ENCODE peak calls at places on chromosomes 12 and 14, in six cellular contexts. Q is endothelial cell; T is cardiac muscle cell; L is A673; H is epithelial cell of esophagus; C is CD8-positive, alpha-beta T cell. X is an unnamed sample.
A peak's percentile ranks its signal among the peaks of the same experiment; 100 is the strongest.

GRCh38 chr14:84963518-84963917 is 566.4 kb upstream of the FLRT2 start:
- DNase-seq in L (no peak), T (no peak), Q (no peak), H (no peak), C (no peak), X (no peak)

GRCh38 chr12:14367097-14367661 is 1.7 kb downstream of the ATF7IP start:
- DNase-seq in C (no peak), H (peak; percentile 33), L (peak; percentile 26), Q (no peak), T (peak; percentile 10), X (peak; percentile 36)

GRCh38 chr12:82964446-82964845 is 277.7 kb downstream of the TMTC2 start:
- DNase-seq in Q (no peak), T (peak; percentile 19), L (no peak), H (peak; percentile 11), C (no peak), X (no peak)

GRCh38 chr12:2794261-2794735 is 472 bp upstream of the FKBP4 start:
- DNase-seq in C (peak; percentile 23), H (no peak), L (peak; percentile 32), Q (no peak), T (no peak), X (peak; percentile 14)

GRCh38 chr12:107661830-107662229 is 23.8 kb upstream of the PWP1 start:
- DNase-seq in C (no peak), Q (no peak), H (no peak), T (no peak), L (no peak), X (no peak)

GRCh38 chr14:21669284-21669683 is 4.3 kb downstream of the OR4E1 start:
- DNase-seq in L (no peak), H (no peak), C (no peak), Q (no peak), T (no peak), X (no peak)

GRCh38 chr12:41944241-41944640 is 200.4 kb downstream of the GXYLT1 start:
- DNase-seq in T (no peak), L (no peak), C (no peak), Q (no peak), H (no peak), X (peak; percentile 0)

GRCh38 chr12:5081016-5081415 is 37.3 kb downstream of the KCNA5 start:
- DNase-seq in C (no peak), H (no peak), T (no peak), L (no peak), Q (no peak), X (no peak)

GRCh38 chr12:92338671-92339070 is 193.0 kb upstream of the BTG1 start:
- DNase-seq in H (no peak), Q (no peak), T (no peak), C (no peak), L (no peak), X (no peak)

GRCh38 chr14:75911883-75912282 is 69.9 kb downstream of the TGFB3 start:
- DNase-seq in H (no peak), Q (peak; percentile 44), C (no peak), L (no peak), T (peak; percentile 79), X (no peak)

GRCh38 chr14:77222546-77223225 is 41.1 kb downstream of the TMEM63C start:
- DNase-seq in C (no peak), L (no peak), H (no peak), Q (no peak), T (no peak), X (no peak)

GRCh38 chr12:88388566-88389269 is 191.6 kb downstream of the KITLG start:
- DNase-seq in H (no peak), Q (no peak), T (no peak), C (no peak), L (no peak), X (peak; percentile 24)

GRCh38 chr12:132521200-132521580 is 31.2 kb downstream of the FBRSL1 start:
- DNase-seq in C (no peak), Q (no peak), L (no peak), H (no peak), T (no peak), X (no peak)

GRCh38 chr12:132524405-132524804 is 34.5 kb downstream of the FBRSL1 start:
- DNase-seq in C (no peak), L (no peak), Q (no peak), T (no peak), H (peak; percentile 98), X (no peak)

GRCh38 chr12:132523576-132524331 is 33.8 kb downstream of the FBRSL1 start:
- DNase-seq in L (peak; percentile 60), Q (peak; percentile 80), H (peak; percentile 48), C (peak; percentile 81), T (peak; percentile 72), X (peak; percentile 12)

GRCh38 chr12:132521726-132522292 is 31.9 kb downstream of the FBRSL1 start:
- DNase-seq in H (no peak), Q (no peak), T (no peak), C (no peak), L (no peak), X (no peak)

GRCh38 chr12:132522586-132523380 is 32.8 kb downstream of the FBRSL1 start:
- DNase-seq in Q (no peak), H (no peak), L (no peak), T (no peak), C (no peak), X (no peak)
- TF ChIP-seq CTCF in Q (no peak), H (no peak), L (no peak), T (no peak), C (no peak), X (no peak)

GRCh38 chr12:104285740-104286537 is 17.6 kb upstream of the EID3 start:
- DNase-seq in T (no peak), Q (no peak), L (no peak), H (peak; percentile 93), C (no peak), X (peak; percentile 51)

GRCh38 chr12:104290320-104290719 is 13.2 kb upstream of the EID3 start:
- DNase-seq in Q (no peak), T (no peak), C (no peak), L (no peak), H (no peak), X (no peak)

GRCh38 chr12:104290855-104291254 is 12.7 kb upstream of the EID3 start:
- DNase-seq in Q (no peak), H (no peak), T (no peak), L (no peak), C (no peak), X (no peak)

GRCh38 chr12:104286538-104287482 is 16.7 kb upstream of the EID3 start:
- DNase-seq in C (peak; percentile 85), L (peak; percentile 97), H (peak; percentile 98), T (peak; percentile 97), Q (peak; percentile 79), X (peak; percentile 99)

DNA sequence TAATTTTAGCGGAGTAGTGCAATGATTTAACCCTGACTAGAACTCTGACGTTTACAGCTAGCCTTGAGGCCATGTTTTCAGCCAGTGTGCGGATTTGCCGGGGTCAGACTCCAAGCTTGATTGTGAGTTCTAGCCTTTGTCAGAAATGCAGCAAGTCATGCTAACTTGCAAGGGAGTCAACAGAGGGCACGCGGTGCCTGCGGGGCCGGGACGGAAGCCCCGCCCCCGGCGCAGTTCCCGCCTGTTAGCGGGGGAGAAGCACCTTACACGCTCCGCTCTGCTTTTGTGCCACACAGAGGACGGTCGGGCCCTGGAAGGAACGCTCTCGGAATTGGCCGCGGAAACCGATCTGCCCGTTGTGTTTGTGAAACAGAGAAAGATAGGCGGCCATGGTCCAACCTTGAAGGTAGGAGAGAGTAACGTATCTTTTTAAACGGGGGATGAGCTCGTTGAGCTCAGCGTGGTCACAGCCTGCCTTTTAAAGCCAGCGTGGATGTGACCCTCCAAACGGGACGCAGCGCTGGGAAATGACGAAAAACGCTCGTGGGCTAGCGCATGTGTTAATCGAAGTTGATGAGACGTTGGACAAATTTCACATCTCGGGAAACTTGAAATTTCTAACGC is 14.8 kb upstream of the EID3 start:
- DNase-seq in L (peak; percentile 92), C (peak; percentile 82), T (peak; percentile 91), Q (peak; percentile 79), H (peak; percentile 88), X (peak; percentile 75)
- TF ChIP-seq CTCF in L (no peak), C (no peak), T (peak; percentile 8), Q (no peak), H (no peak), X (no peak)

DNA sequence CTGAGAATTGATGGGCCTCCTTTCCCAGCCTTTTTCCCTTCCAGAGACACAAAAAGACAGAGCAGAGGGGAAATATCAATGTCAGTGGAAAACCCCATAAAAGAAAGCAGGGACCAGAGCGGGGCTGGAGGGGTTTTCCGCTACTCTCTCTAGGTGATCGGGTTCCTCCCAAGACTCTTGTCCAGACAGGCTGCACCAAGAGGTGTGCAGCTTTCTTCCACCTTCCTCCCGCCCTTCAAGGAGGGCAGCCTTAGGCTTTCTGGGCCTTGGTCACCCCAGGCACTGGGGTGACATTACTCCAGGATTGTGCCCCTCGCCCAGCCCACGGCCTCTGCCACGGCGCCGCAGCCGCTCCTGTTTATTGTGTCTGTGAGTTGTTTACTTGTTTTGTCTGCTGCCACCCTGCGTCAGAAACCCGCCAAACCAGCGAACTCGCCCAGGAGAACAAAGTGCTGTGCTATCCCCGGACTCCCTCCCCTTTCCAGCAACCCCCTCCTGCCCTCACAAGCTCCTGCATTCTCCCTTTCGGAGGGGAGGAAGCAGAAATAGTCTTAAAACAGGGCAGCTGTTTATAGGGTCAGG is 6.7 kb upstream of the HOXC6 start:
- DNase-seq in C (no peak), T (no peak), L (no peak), H (peak; percentile 38), Q (peak; percentile 61), X (no peak)
- TF ChIP-seq CTCF in C (no peak), T (peak; percentile 12), L (no peak), H (peak; percentile 43), Q (no peak), X (no peak)

GRCh38 chr12:121226399-121226798 is 16.5 kb downstream of the P2RX4 start:
- DNase-seq in L (no peak), Q (no peak), H (no peak), T (no peak), C (no peak), X (no peak)

GRCh38 chr12:121224591-121224990 is 14.7 kb downstream of the P2RX4 start:
- DNase-seq in T (no peak), L (no peak), H (no peak), Q (no peak), C (peak; percentile 52), X (no peak)

GRCh38 chr12:121222847-121223246 is 12.9 kb downstream of the P2RX4 start:
- DNase-seq in C (peak; percentile 22), H (no peak), Q (no peak), T (no peak), L (no peak), X (no peak)

GRCh38 chr12:121223947-121224285 is 14.0 kb downstream of the P2RX4 start:
- DNase-seq in L (no peak), H (no peak), T (no peak), Q (no peak), C (no peak), X (no peak)

DNA sequence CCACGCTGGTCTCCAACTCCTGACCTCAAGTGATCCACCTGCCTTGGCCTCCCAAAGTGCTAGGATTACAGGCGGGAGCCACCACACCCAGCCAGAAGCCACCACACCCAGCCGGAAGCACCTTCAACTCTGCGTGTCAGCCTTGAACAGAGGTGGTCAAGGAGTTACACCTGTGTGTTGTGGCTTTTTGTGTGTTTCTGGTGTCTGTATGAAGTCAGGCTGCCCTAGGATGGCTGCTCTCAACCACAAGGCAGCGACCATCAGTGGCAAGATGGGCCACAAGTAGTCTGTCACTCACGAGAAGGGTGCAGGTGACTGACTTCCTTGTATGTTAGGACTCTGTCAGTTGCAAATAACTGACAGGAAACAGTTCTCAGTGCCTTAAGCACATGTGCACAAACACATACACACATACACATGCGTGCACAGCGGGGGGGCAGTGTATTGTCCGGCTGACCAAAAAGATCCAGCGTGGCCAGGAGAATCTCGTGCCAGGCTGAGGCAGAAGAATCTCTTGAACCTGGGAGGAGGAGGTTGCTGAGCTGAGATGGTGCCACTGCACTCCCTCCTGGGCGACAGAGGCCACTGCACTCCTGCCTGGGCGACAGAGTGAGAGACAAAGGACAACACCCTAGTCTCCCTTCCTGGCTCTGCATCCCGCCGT is 13.5 kb downstream of the P2RX4 start:
- DNase-seq in L (no peak), H (peak; percentile 34), C (peak; percentile 32), T (no peak), Q (no peak), X (peak; percentile 26)
- TF ChIP-seq CTCF in L (peak; percentile 29), H (peak; percentile 40), C (peak; percentile 34), T (no peak), Q (no peak), X (peak; percentile 68)

X was measured in HFFc6.